ENCODE peak calls at places on chromosomes 5 and 9, in seven cellular contexts. O is activated naive CD8-positive, alpha-beta T cell treated with anti-CD3 and anti-CD28 coated beads for 36 hours; L is activated CD4-positive, alpha-beta T cell treated with anti-CD3 and anti-CD28 coated beads for 4 hours; J is GM04503; Z is T47D; M is stimulated activated CD8-positive, alpha-beta memory T cell treated with anti-CD3 and anti-CD28 coated beads, Interleukin-7, amount 100 ng/mL, for 24 hours; H is RPMI8226. I is an unnamed sample.

GRCh38 chr5:135141303-135142268 is 107.6 kb upstream of the PITX1 start:
- DNase-seq in O (no peak), L (no peak), J (no peak), Z (no peak), M (no peak), H (no peak), I (no peak)

GRCh38 chr9:87518702-87519335 is 21.2 kb downstream of the DAPK1 start:
- DNase-seq in O (no peak), L (no peak), J (no peak), Z (no peak), M (no peak), H (no peak), I (no peak)

GRCh38 chr5:169831331-169831730 is 149.0 kb downstream of the INSYN2B start:
- DNase-seq in O (no peak), L (no peak), J (no peak), Z (no peak), M (no peak), H (no peak), I (no peak)

GRCh38 chr5:41790038-41790776 is 80.0 kb downstream of the OXCT1 start:
- DNase-seq in O (no peak), L (no peak), J (no peak), Z (no peak), M (no peak), H (no peak), I (peak; percentile 44)

GRCh38 chr5:179762079-179762780 is 29.6 kb downstream of the MAML1 start:
- DNase-seq in O (no peak), L (no peak), J (peak; percentile 43), Z (no peak), M (no peak), H (peak; percentile 41), I (peak; percentile 16)

GRCh38 chr5:134177197-134178171 is 734 bp upstream of the SKP1 start:
- DNase-seq in O (no peak), L (no peak), J (no peak), Z (peak; percentile 83), M (no peak), H (peak; percentile 80), I (peak; percentile 35)

GRCh38 chr9:91062281-91062680 is 260.7 kb downstream of the SYK start:
- DNase-seq in O (no peak), L (no peak), J (no peak), Z (no peak), M (no peak), H (no peak), I (no peak)

GRCh38 chr9:114016101-114016500 is 62.0 kb downstream of the AMBP start:
- DNase-seq in O (no peak), L (no peak), J (no peak), Z (no peak), M (no peak), H (no peak), I (no peak)

GRCh38 chr5:171630047-171630669 is 155.5 kb upstream of the SMIM23 start:
- DNase-seq in O (peak; percentile 31), L (no peak), J (no peak), Z (no peak), M (no peak), H (peak; percentile 34), I (no peak)

GRCh38 chr9:91676042-91676441 is 252.4 kb upstream of the NFIL3 start:
- DNase-seq in O (no peak), L (no peak), J (no peak), Z (peak; percentile 66), M (no peak), H (peak; percentile 32), I (no peak)

GRCh38 chr9:71249729-71250317 is 128.4 kb upstream of the TRPM3 start:
- DNase-seq in O (no peak), L (no peak), J (peak; percentile 23), Z (peak; percentile 76), M (no peak), H (peak; percentile 56), I (peak; percentile 43)

GRCh38 chr5:33439905-33440481 is 772 bp upstream of the TARS1 start:
- DNase-seq in O (no peak), L (no peak), J (no peak), Z (no peak), M (no peak), H (no peak), I (no peak)

GRCh38 chr9:137550241-137550621 is at the start of gene PNPLA7:
- DNase-seq in O (peak; percentile 45), L (peak; percentile 39), J (peak; percentile 19), Z (peak; percentile 98), M (no peak), H (peak; percentile 86), I (no peak)

GRCh38 chr9:128122809-128123175 is 4.7 kb downstream of the PTGES2 start:
- DNase-seq in O (no peak), L (no peak), J (no peak), Z (no peak), M (no peak), H (no peak), I (no peak)

GRCh38 chr5:75588666-75589065 is 22.6 kb upstream of the ANKDD1B start:
- DNase-seq in O (no peak), L (no peak), J (no peak), Z (no peak), M (no peak), H (no peak), I (no peak)

GRCh38 chr9:77865385-77865784 is 166.2 kb downstream of the GNAQ start:
- DNase-seq in O (no peak), L (no peak), J (no peak), Z (no peak), M (no peak), H (no peak), I (no peak)

GRCh38 chr5:78287833-78288232 is 6.7 kb downstream of the AP3B1 start:
- DNase-seq in O (no peak), L (no peak), J (peak; percentile 58), Z (no peak), M (no peak), H (no peak), I (peak; percentile 15)

GRCh38 chr5:92472981-92473566 is 1090.0 kb upstream of the ARRDC3 start:
- DNase-seq in O (no peak), L (no peak), J (no peak), Z (no peak), M (no peak), H (no peak), I (no peak)

GRCh38 chr9:77370064-77370463 is 192.7 kb downstream of the VPS13A start:
- DNase-seq in O (no peak), L (no peak), J (no peak), Z (no peak), M (no peak), H (no peak), I (no peak)

I was measured in AG09319.